ENCODE peak calls at places on chromosome 16, in four cellular contexts. K, S, Q and E are unnamed samples.

GRCh38 chr16:2465653-2466415 is 5.3 kb upstream of the NTN3 start:
- DNase-seq in K (no peak), S (no peak), Q (no peak), E (no peak)

GRCh38 chr16:11621920-11622651 is 35.4 kb upstream of the LITAF start:
- DNase-seq in K (no peak), S (no peak), Q (no peak), E (peak; percentile 71)

GRCh38 chr16:28320741-28321140 is 28.4 kb downstream of the SBK1 start:
- DNase-seq in K (no peak), S (no peak), Q (no peak), E (no peak)

GRCh38 chr16:4505356-4506153 is 29.4 kb downstream of the HMOX2 start:
- DNase-seq in K (no peak), S (no peak), Q (no peak), E (peak; percentile 61)

GRCh38 chr16:88478115-88478514 is 25.0 kb downstream of the ZFPM1 start:
- DNase-seq in K (no peak), S (no peak), Q (no peak), E (peak; percentile 41)

GRCh38 chr16:71807905-71808592 is 585 bp downstream of the AP1G1 start:
- DNase-seq in K (peak; percentile 30), S (no peak), Q (peak; percentile 66), E (peak; percentile 31)

GRCh38 chr16:10824111-10824893 is 5.7 kb upstream of the TVP23A start:
- DNase-seq in K (no peak), S (no peak), Q (peak; percentile 58), E (no peak)

GRCh38 chr16:11312718-11313492 is 31.8 kb upstream of the PRM1 start:
- DNase-seq in K (peak; percentile 23), S (no peak), Q (no peak), E (no peak)

DNA sequence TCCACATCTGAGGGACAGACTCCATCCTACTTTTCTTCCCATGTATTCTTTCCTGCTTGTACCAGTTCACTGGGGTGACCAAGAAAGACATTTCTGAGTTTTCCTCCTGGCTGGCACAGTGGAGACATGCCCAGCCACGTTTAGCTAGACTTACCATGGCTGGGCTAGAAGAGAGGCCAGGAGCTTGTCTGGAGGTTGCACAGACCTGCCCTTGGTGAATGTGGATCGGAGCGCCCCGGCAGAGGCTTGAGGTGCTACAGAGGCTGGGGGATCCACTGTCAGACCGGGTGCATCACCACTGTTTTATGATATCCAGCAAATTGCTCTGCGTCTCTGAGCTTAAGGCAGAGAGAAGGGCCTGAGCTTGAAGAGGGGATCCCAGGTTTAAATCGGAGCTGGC is 3.5 kb downstream of the IL4R start:
- DNase-seq in K (no peak), S (no peak), Q (no peak), E (no peak)
- H3K27ac ChIP-seq in K (no peak overlapping the region), S (no peak overlapping the region), Q (peak overlapping the region; percentile 12), E (peak overlapping the region; percentile 94)

DNA sequence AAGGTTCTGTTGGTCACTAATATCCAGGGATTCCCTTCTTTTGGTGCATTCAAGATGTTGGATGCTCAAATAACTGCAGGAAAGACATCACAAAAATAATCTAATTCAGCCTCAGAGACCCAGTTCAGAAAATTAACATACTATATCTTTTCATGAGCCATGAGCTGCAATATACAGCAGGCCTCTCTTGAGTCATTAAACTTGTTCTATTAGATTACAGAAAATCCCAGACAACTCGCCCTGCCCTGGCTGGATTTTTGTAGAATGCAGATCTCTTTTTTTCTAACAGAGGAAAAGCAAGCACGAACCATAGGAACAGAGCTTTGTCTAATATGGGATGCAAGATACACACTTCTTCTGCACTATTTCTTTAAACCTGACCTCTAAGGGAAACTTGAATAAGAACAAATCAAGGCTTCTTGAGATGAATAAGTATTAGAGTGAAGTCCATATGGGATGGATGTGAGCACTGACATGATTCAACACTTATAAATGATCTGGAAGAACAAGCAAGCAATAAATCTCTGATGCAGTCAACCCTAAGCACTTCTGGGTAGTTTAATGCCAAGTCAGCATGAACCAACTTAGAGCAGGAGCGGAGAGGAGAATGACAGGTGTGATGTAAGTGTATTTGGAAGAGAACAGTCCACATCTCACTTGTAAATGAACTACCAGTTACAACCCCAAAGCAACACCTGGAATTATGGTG is 70.7 kb upstream of the GNAO1 start:
- DNase-seq in K (no peak), S (no peak), Q (no peak), E (no peak)
- H3K27me3 ChIP-seq in K (no peaks in the 10 kb centered on the region), S (no peaks in the 10 kb centered on the region), Q (no peaks in the 10 kb centered on the region), E (no peaks in the 10 kb centered on the region)

GRCh38 chr16:67667817-67668494 is 1.3 kb downstream of the C16orf86 start:
- DNase-seq in K (peak; percentile 88), S (peak; percentile 89), Q (peak; percentile 91), E (peak; percentile 80)
- TF ChIP-seq CTCF in K (peak; percentile 97), S (peak; percentile 80), Q (peak; percentile 76), E (peak; percentile 74)

DNA sequence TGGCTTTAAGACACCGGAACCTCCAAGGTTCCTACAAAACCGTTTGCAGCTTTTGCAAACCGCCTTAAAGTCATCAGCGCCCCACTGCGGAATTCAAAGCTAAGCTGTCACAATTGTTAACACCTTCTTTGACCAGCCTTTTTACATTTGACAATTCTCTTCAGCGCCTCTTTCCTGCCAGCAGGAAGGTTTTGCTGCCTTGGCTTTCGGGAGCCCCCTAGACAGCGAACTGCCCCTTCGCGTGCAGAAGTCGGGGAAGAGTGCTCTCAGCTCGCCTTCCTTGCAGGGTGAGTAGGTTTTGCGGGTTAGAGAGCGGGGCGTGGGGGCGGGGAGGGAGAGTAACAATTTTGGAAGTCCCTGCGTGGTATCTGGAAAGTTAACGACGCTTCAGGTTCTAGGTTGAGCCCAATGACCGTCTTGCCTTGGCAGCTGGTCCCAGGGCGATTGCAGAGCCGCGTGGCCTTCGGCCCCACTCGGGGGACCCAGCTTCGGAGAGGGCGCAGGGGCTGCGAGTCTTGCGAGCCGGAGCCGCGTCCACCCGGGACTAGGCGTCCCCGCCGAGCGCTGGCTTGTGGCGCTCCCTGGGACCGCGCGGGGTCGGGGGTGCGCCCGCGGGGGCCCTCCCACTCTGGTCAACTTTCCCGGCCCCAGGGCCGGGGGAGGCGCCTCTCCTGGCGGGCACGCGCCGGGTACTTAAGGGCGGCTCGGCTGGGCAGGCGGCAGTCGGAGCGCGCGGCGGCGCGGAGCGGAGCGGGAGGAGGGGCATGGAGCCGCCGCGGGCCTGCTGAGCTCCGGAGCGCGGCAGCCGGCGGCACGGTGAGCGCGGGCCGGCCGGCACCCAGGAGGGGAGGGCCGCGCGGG is at the start of gene HAS3:
- DNase-seq in K (peak; percentile 44), S (no peak), Q (peak; percentile 75), E (peak; percentile 10)
- H3K27ac ChIP-seq in K (no peak within 1 kb of the TSS), S (no peak within 1 kb of the TSS), Q (no peak within 1 kb of the TSS), E (no peak within 1 kb of the TSS)

GRCh38 chr16:48916566-48916965 is 306.6 kb upstream of the N4BP1 start:
- DNase-seq in K (no peak), S (no peak), Q (no peak), E (no peak)
- H3K27me3 ChIP-seq in K (no peaks in the 10 kb centered on the region), S (no peaks in the 10 kb centered on the region), Q (no peaks in the 10 kb centered on the region), E (no peaks in the 10 kb centered on the region)

GRCh38 chr16:15650019-15650697 is at the start of gene NDE1:
- DNase-seq in K (peak; percentile 77), S (peak; percentile 90), Q (peak; percentile 96), E (peak; percentile 86)
- TF ChIP-seq CTCF in K (no peak), S (peak; percentile 52), Q (no peak), E (no peak)

GRCh38 chr16:426115-426905 is 861 bp downstream of the RAB11FIP3 start:
- DNase-seq in K (no peak), S (no peak), Q (no peak), E (no peak)
- H3K27ac ChIP-seq in K (no peak overlapping the region), S (no peak overlapping the region), Q (peak overlapping the region; percentile 62), E (no peak overlapping the region)